ENCODE peak calls at places on chromosomes 7 and 10, in ten cellular contexts. L, U, O, F, N, J, C, T, E and P are unnamed samples.

GRCh38 chr7:2009541-2010001 is 223.2 kb downstream of the MAD1L1 start:
- DNase-seq in L (no peak), U (no peak), O (no peak), F (peak), N (no peak), J (no peak), C (no peak), T (peak), E (peak), P (no peak)

GRCh38 chr7:150621376-150621775 is 10.8 kb downstream of the GIMAP6 start:
- DNase-seq in L (no peak), U (no peak), O (no peak), F (no peak), N (no peak), J (no peak), C (no peak), T (no peak), E (no peak), P (no peak)

GRCh38 chr7:69467826-69468225 is 130.4 kb upstream of the AUTS2 start:
- DNase-seq in L (no peak), U (no peak), O (no peak), F (no peak), N (no peak), J (no peak), C (no peak), T (no peak), E (no peak), P (no peak)

GRCh38 chr10:119680050-119680449 is 28.9 kb downstream of the BAG3 start:
- DNase-seq in L (no peak), U (peak), O (no peak), F (no peak), N (no peak), J (no peak), C (peak), T (no peak), E (peak), P (no peak)

GRCh38 chr7:155188357-155188756 is 109.3 kb upstream of the INSIG1 start:
- DNase-seq in L (no peak), U (no peak), O (no peak), F (no peak), N (no peak), J (no peak), C (no peak), T (no peak), E (no peak), P (no peak)

GRCh38 chr10:132805599-132805998 is 19.7 kb upstream of the NKX6-2 start:
- DNase-seq in L (no peak), U (no peak), O (no peak), F (no peak), N (no peak), J (peak), C (no peak), T (no peak), E (peak), P (no peak)

GRCh38 chr7:116166167-116166566 is 44.2 kb upstream of the TES start:
- DNase-seq in L (no peak), U (no peak), O (no peak), F (no peak), N (no peak), J (no peak), C (no peak), T (no peak), E (no peak), P (no peak)

GRCh38 chr10:43961523-43962345 is 313.1 kb upstream of the ZNF32 start:
- DNase-seq in L (no peak), U (no peak), O (no peak), F (no peak), N (no peak), J (no peak), C (no peak), T (no peak), E (peak), P (no peak)

GRCh38 chr7:149856-150636 is 42.3 kb upstream of the FAM20C start:
- DNase-seq in L (no peak), U (no peak), O (peak), F (peak), N (no peak), J (peak), C (no peak), T (peak), E (peak), P (peak)

GRCh38 chr10:34341473-34341872 is 473.6 kb downstream of the PARD3 start:
- DNase-seq in L (no peak), U (no peak), O (no peak), F (no peak), N (no peak), J (no peak), C (no peak), T (no peak), E (no peak), P (no peak)

GRCh38 chr10:15789793-15790525 is 70.2 kb upstream of the ITGA8 start:
- DNase-seq in L (no peak), U (no peak), O (no peak), F (no peak), N (no peak), J (no peak), C (no peak), T (no peak), E (no peak), P (no peak)

GRCh38 chr10:133359554-133359971 is 1.7 kb upstream of the FUOM start:
- DNase-seq in L (peak), U (no peak), O (peak), F (no peak), N (no peak), J (peak), C (no peak), T (no peak), E (no peak), P (no peak)

GRCh38 chr10:132429281-132430230 is 32.6 kb downstream of the PWWP2B start:
- DNase-seq in L (no peak), U (no peak), O (peak), F (no peak), N (no peak), J (peak), C (no peak), T (no peak), E (peak), P (no peak)

GRCh38 chr10:34102237-34102673 is 712.8 kb downstream of the PARD3 start:
- DNase-seq in L (no peak), U (no peak), O (peak), F (peak), N (no peak), J (no peak), C (peak), T (peak), E (no peak), P (peak)

GRCh38 chr10:103775786-103776185 is 79.6 kb downstream of the SH3PXD2A start:
- DNase-seq in L (no peak), U (no peak), O (no peak), F (no peak), N (no peak), J (no peak), C (no peak), T (no peak), E (no peak), P (no peak)

GRCh38 chr10:103769176-103769575 is 86.2 kb downstream of the SH3PXD2A start:
- DNase-seq in L (no peak), U (no peak), O (no peak), F (no peak), N (no peak), J (no peak), C (no peak), T (no peak), E (no peak), P (no peak)

GRCh38 chr10:103770139-103770538 is 85.2 kb downstream of the SH3PXD2A start:
- DNase-seq in L (no peak), U (no peak), O (no peak), F (no peak), N (no peak), J (no peak), C (no peak), T (no peak), E (no peak), P (no peak)

GRCh38 chr10:103768345-103768744 is 87.0 kb downstream of the SH3PXD2A start:
- DNase-seq in L (no peak), U (no peak), O (no peak), F (no peak), N (no peak), J (no peak), C (no peak), T (no peak), E (no peak), P (no peak)

DNA sequence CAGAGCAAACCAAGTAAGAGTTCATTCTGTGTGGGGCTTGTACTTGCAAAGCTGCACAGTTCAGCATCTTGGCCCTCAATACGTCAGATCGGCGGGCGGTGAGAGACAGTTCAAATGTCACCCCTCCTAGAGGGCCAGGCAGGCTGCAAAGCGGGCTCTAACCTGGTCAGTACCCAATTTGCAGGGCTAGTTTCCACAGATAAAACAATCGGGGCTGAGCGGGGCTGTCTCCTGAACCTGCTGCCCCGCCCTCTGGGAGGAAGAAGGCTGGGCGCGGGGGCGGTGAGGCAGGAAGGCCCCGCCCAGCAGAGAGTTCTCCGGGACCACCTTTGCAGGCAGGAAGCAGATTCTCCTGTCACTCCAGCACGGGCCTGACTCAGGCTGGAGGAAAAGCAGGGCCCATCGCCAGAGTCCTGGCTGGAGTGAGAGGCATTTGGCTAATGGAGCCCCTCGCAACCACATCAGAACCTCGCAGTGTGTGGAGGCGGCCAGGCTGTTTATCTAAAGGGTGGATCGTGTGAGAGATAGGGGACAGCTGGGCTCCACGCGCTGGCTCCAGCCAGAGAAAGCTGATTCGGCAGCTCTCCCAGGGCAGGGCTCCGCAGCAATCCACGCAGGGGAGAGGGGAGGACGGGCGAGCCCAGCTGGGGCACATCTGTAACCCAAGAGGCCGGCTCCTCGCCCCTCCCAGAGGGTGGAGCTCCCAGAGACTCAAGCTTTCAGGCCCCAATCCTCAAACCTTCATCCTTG is 83.1 kb downstream of the SH3PXD2A start:
- DNase-seq in L (no peak), U (peak), O (peak), F (peak), N (peak), J (peak), C (peak), T (peak), E (peak), P (peak)
- TF ChIP-seq POLR2A in L (no peak), U (peak), O (peak), F (no peak), N (no peak), J (no peak), C (no peak), T (no peak), E (no peak), P (no peak)

DNA sequence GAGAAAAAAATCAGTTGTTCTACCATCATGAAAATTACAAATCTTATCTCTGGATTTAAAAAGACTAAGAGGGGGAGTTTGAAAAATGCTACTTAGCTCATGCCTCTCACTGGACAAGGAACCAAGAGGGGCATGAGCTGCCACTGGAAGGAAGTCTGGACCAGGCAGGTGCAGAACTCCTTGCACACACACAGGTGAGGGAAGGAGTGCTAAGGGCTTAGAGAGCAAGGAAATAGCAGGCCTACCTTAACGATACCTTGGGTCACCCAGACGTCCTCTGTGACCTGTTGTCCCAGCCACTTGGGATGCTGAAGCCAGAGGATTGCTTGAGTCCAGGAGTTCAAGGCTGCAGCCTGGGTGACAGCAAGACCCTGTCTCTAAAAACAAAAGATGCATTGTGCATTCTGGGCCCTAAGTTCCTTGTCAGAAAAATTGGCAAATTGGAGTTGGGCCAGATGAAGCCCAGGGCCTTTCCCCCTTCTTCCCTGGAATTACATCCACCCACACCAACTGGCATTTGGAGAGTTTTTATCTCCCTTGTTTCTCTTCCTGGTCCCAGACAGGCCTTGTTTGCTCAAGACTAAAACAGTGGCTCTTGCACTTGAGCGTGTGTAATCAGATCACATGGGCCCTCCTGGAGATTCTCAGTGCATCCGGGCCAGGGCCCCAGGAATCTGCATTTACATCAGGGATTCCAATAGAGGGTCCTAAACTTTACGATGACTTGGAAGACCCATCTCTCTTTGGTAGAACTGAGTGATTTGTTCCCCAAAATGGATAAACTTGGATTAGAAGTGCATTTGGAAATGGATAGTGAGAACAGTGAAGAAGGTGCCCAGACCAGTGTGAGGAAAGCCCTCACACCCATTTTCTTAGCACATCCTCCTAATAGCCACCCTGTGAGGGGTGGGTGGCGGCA is 3.0 kb downstream of the DDIT4 start:
- DNase-seq in L (peak), U (peak), O (peak), F (no peak), N (no peak), J (peak), C (no peak), T (no peak), E (no peak), P (no peak)
- TF ChIP-seq POLR2AphosphoS5 in L (peak), U (peak), O (peak), F (no peak), N (peak), J (no peak), C (no peak), T (no peak), E (no peak), P (peak)

GRCh38 chr7:140924821-140925421 is at the start of gene BRAF:
- DNase-seq in L (peak), U (peak), O (peak), F (peak), N (peak), J (peak), C (peak), T (peak), E (peak), P (peak)
- TF ChIP-seq POLR2A in L (peak), U (peak), O (peak), F (no peak), N (peak), J (peak), C (peak), T (peak), E (no peak), P (peak)

GRCh38 chr7:98250789-98251188 is 1.2 kb downstream of the TECPR1 start:
- DNase-seq in L (no peak), U (no peak), O (peak), F (no peak), N (no peak), J (no peak), C (peak), T (no peak), E (no peak), P (no peak)

GRCh38 chr7:98251251-98251843 is 685 bp downstream of the TECPR1 start:
- DNase-seq in L (peak), U (no peak), O (peak), F (no peak), N (no peak), J (peak), C (peak), T (no peak), E (peak), P (peak)

GRCh38 chr7:98248156-98248555 is 3.9 kb downstream of the TECPR1 start:
- DNase-seq in L (no peak), U (no peak), O (no peak), F (no peak), N (no peak), J (no peak), C (no peak), T (no peak), E (no peak), P (no peak)

GRCh38 chr7:98251844-98252639 is at the start of gene TECPR1:
- DNase-seq in L (peak), U (peak), O (peak), F (peak), N (peak), J (peak), C (peak), T (peak), E (peak), P (peak)

GRCh38 chr7:98249106-98249505 is 2.9 kb downstream of the TECPR1 start:
- DNase-seq in L (no peak), U (no peak), O (no peak), F (no peak), N (no peak), J (no peak), C (peak), T (no peak), E (no peak), P (no peak)
- TF ChIP-seq POLR2AphosphoS5 in L (no peak), U (no peak), O (no peak), F (no peak), N (no peak), J (no peak), C (peak), T (no peak), E (no peak), P (no peak)

DNA sequence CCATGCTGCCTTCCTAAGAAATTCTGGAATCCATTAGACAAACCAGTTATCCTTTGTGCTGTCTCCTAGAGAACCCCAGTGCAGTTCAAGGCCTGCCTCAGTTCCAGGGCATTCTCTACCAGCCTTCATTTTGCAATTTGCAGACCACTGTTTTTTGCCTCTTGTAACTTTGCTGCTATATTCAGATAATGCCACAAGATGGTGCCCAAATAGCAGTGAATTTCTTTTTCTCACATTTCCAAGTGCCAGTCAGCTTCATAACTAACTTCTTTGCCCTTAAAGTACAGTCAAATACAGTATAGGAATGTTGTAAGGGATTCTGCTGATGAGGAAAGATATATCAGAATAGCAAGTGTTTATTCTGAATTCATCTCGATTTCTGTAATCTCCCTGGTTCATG is 25.2 kb downstream of the LOXL4 start:
- DNase-seq in L (no peak), U (no peak), O (no peak), F (no peak), N (no peak), J (no peak), C (peak), T (no peak), E (no peak), P (no peak)
- TF ChIP-seq POLR2A in L (no peak), U (no peak), O (no peak), F (no peak), N (no peak), J (no peak), C (no peak), T (no peak), E (no peak), P (no peak)

DNA sequence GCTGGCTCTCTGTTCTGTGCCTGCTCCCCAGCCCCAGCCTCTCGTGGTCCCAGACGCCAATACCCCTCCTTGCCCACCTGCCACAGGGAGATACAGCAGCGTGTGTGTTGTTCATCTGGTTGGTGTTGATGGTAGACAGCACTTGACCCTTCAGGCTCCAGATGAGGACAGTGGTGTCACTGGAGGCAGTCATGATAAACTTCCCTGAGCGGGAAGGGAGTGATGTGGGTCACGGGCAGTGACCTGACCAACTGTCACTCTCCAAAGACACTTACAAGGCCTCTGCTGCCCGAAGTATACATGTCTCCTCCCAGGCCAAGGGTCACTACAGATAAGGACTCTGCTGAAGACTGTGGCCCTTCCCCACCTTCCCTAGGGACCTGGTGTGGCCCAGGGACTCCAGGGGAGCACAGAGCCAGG is 5.6 kb downstream of the TBL2 start:
- DNase-seq in L (no peak), U (no peak), O (peak), F (no peak), N (no peak), J (no peak), C (no peak), T (no peak), E (peak), P (no peak)
- TF ChIP-seq POLR2AphosphoS5 in L (no peak), U (no peak), O (no peak), F (no peak), N (no peak), J (no peak), C (no peak), T (no peak), E (no peak), P (no peak)

GRCh38 chr10:5395168-5395567 is 9.5 kb downstream of the TUBAL3 start:
- DNase-seq in L (no peak), U (no peak), O (no peak), F (no peak), N (no peak), J (no peak), C (no peak), T (no peak), E (peak), P (no peak)

GRCh38 chr10:5402798-5403197 is 1.8 kb downstream of the TUBAL3 start:
- DNase-seq in L (no peak), U (no peak), O (peak), F (no peak), N (no peak), J (no peak), C (no peak), T (no peak), E (no peak), P (no peak)

GRCh38 chr10:5396545-5396944 is 8.1 kb downstream of the TUBAL3 start:
- DNase-seq in L (no peak), U (no peak), O (no peak), F (no peak), N (no peak), J (no peak), C (no peak), T (no peak), E (no peak), P (no peak)

GRCh38 chr10:5400843-5401242 is 3.8 kb downstream of the TUBAL3 start:
- DNase-seq in L (no peak), U (no peak), O (no peak), F (no peak), N (no peak), J (no peak), C (no peak), T (no peak), E (no peak), P (no peak)

GRCh38 chr10:5399332-5399731 is 5.3 kb downstream of the TUBAL3 start:
- DNase-seq in L (no peak), U (no peak), O (no peak), F (no peak), N (no peak), J (no peak), C (no peak), T (no peak), E (no peak), P (no peak)
- TF ChIP-seq POLR2A in L (no peak), U (no peak), O (no peak), F (no peak), N (no peak), J (no peak), C (no peak), T (no peak), E (no peak), P (no peak)

GRCh38 chr10:80149123-80149522 is 16.6 kb downstream of the PLAC9 start:
- DNase-seq in L (no peak), U (no peak), O (no peak), F (no peak), N (no peak), J (no peak), C (no peak), T (no peak), E (no peak), P (no peak)

GRCh38 chr10:80146918-80147317 is 14.4 kb downstream of the PLAC9 start:
- DNase-seq in L (no peak), U (no peak), O (no peak), F (peak), N (no peak), J (no peak), C (no peak), T (no peak), E (no peak), P (no peak)

GRCh38 chr10:80148166-80148805 is 15.8 kb downstream of the PLAC9 start:
- DNase-seq in L (no peak), U (no peak), O (no peak), F (peak), N (no peak), J (no peak), C (no peak), T (no peak), E (peak), P (no peak)

GRCh38 chr10:80141696-80142460 is 9.3 kb downstream of the PLAC9 start:
- DNase-seq in L (no peak), U (no peak), O (no peak), F (no peak), N (no peak), J (no peak), C (no peak), T (peak), E (no peak), P (no peak)

GRCh38 chr10:80144302-80145131 is 12.0 kb downstream of the PLAC9 start:
- DNase-seq in L (no peak), U (peak), O (peak), F (no peak), N (no peak), J (peak), C (no peak), T (peak), E (peak), P (no peak)
- TF ChIP-seq POLR2AphosphoS5 in L (no peak), U (no peak), O (no peak), F (no peak), N (no peak), J (no peak), C (no peak), T (no peak), E (peak), P (no peak)